ENCODE peak calls at places on chromosomes 13 and 19, in six cellular contexts. U, X, Z, B, R and T are unnamed samples.
A peak's percentile ranks its signal among the peaks of the same experiment; 100 is the strongest.

GRCh38 chr19:55362990-55363716 is at the start of gene GARIN5B:
- DNase-seq in U (no peak), X (no peak), Z (no peak), B (no peak), R (no peak), T (no peak)

GRCh38 chr13:32446220-32446619 is 18.3 kb upstream of the N4BP2L1 start:
- DNase-seq in U (no peak), X (no peak), Z (no peak), B (no peak), R (no peak), T (no peak)

GRCh38 chr13:97202761-97203160 is 19.4 kb upstream of the MBNL2 start:
- DNase-seq in U (no peak), X (no peak), Z (no peak), B (no peak), R (no peak), T (no peak)

GRCh38 chr13:75417647-75418046 is 64.3 kb downstream of the TBC1D4 start:
- DNase-seq in U (no peak), X (no peak), Z (no peak), B (no peak), R (no peak), T (no peak)

GRCh38 chr13:76976929-76977328 is 15.0 kb upstream of the CLN5 start:
- DNase-seq in U (no peak), X (no peak), Z (no peak), B (no peak), R (no peak), T (no peak)

GRCh38 chr19:11453468-11454341 is 18.3 kb downstream of the PRKCSH start:
- DNase-seq in U (no peak), X (no peak), Z (no peak), B (no peak), R (no peak), T (no peak)

GRCh38 chr19:43354305-43354627 is 780 bp downstream of the CD177 start:
- DNase-seq in U (no peak), X (no peak), Z (peak; percentile 45), B (no peak), R (peak; percentile 16), T (peak; percentile 44)

GRCh38 chr19:45306522-45307027 is 16.1 kb downstream of the CKM start:
- DNase-seq in U (no peak), X (no peak), Z (no peak), B (peak; percentile 70), R (no peak), T (no peak)

GRCh38 chr13:51801631-51802099 is 2.3 kb downstream of the DHRS12 start:
- DNase-seq in U (peak; percentile 89), X (peak; percentile 81), Z (peak; percentile 93), B (peak; percentile 61), R (peak; percentile 84), T (peak; percentile 92)

GRCh38 chr19:55680339-55681130 is 5.5 kb downstream of the EPN1 start:
- DNase-seq in U (no peak), X (no peak), Z (no peak), B (no peak), R (peak; percentile 39), T (no peak)

DNA sequence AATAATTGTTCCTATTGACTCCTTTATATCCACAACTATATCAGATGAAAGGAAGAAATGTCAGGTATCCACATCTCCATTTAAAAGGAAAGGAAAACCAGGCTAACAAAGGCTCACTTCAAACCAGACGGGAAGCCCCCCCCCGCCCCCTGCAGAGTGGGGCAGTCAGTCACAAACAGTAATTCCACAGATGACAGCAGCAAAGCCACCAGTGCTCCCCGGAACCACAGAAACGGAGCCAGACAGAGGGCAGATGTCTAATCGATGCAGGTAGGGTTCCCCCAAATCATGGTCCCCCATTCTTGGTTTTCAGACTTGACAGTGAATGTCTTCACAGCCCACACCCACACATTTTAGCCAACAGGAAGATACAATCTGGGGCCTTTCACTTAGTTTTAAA is 100.8 kb downstream of the STK24 start:
- DNase-seq in U (no peak), X (no peak), Z (no peak), B (no peak), R (no peak), T (no peak)
- H3K4me1 ChIP-seq in U (peaks cover 30% of the 10 kb centered on the region), X (peaks cover 3% of the 10 kb centered on the region), Z (peaks cover 66% of the 10 kb centered on the region), B (peaks cover 38% of the 10 kb centered on the region), R (peaks cover 26% of the 10 kb centered on the region), T (no peaks in the 10 kb centered on the region)

GRCh38 chr13:81480634-81481033 is 1139.7 kb upstream of the SPRY2 start:
- DNase-seq in U (no peak), X (no peak), Z (no peak), B (no peak), R (no peak), T (no peak)
- TF ChIP-seq CTCF in U (no peak), X (no peak), Z (no peak), B (no peak), R (no peak), T (no peak)

DNA sequence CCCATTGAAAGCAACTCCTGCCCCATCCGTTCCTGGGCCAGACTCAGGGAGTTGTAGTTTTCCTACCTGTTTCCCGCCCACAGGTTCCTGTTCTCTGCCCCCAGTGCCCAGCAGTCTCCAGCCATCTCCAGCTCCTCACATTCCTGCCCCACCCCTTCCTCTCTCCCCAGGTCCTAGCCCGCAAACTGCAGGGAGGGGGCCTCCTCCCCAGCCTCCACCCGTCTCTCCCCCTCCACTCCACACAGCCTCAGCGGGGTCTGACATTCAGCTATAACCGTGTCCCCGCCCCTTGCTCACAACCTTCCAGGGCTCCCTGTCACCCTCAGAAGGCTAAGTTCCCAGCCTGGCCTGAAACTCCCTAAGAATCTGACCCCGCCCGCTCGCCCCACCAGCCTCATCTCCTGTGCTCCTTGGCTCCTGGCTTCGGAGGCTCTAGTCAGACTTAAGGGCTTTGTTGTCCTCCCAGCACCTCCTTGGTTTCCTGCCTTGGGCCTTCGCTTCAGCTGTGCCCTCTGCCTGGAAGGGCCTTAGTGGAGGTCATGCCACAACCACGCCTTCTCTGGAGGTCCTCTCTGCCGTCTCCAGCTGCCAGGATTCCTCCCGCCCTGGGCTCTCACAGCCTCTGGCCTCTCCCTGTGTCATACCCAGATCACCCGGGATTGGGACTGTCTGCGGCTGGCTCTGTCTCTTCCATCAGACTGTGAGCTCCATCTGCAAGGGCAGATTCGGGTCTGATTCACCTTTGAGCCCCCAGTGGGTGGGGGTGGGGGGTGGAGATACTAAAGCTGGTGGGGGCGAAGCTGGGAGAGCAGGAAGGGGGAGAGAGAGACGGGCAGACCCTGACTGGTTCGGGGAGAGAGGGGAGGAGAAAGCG is 5.1 kb upstream of the SPACA6 start:
- DNase-seq in U (no peak), X (peak; percentile 66), Z (no peak), B (peak; percentile 54), R (peak; percentile 59), T (peak; percentile 88)
- TF ChIP-seq POLR2A in U (no peak), X (peak; percentile 37), Z (no peak), B (no peak), R (no peak), T (no peak)

GRCh38 chr19:12785431-12786011 is 5.8 kb upstream of the JUNB start:
- DNase-seq in U (peak; percentile 77), X (no peak), Z (no peak), B (no peak), R (peak; percentile 23), T (no peak)

GRCh38 chr19:12784871-12785430 is 6.3 kb upstream of the JUNB start:
- DNase-seq in U (no peak), X (no peak), Z (no peak), B (no peak), R (no peak), T (no peak)

GRCh38 chr19:12783226-12783848 is 7.9 kb upstream of the JUNB start:
- DNase-seq in U (no peak), X (no peak), Z (no peak), B (no peak), R (no peak), T (no peak)

GRCh38 chr19:12783849-12784393 is 7.4 kb upstream of the JUNB start:
- DNase-seq in U (peak; percentile 75), X (peak; percentile 82), Z (peak; percentile 67), B (peak; percentile 40), R (peak; percentile 30), T (no peak)

GRCh38 chr19:12784394-12784870 is 6.9 kb upstream of the JUNB start:
- DNase-seq in U (no peak), X (no peak), Z (no peak), B (no peak), R (no peak), T (no peak)
- H3K4me1 ChIP-seq in U (peaks cover 72% of the 10 kb centered on the region), X (peaks cover 7% of the 10 kb centered on the region), Z (peaks cover 36% of the 10 kb centered on the region), B (peaks cover 43% of the 10 kb centered on the region), R (peaks cover 66% of the 10 kb centered on the region), T (no peaks in the 10 kb centered on the region)

GRCh38 chr19:53809518-53810186 is 14.5 kb downstream of the NLRP12 start:
- DNase-seq in U (no peak), X (no peak), Z (no peak), B (no peak), R (no peak), T (no peak)
- TF ChIP-seq CTCF in U (no peak), X (peak; percentile 13), Z (no peak), B (no peak), R (no peak), T (no peak)

GRCh38 chr19:12737666-12738351 is 512 bp downstream of the GET3 start:
- DNase-seq in U (no peak), X (no peak), Z (no peak), B (no peak), R (no peak), T (no peak)

GRCh38 chr19:12731337-12731736 is 3.1 kb downstream of the TRIR start:
- DNase-seq in U (no peak), X (no peak), Z (no peak), B (no peak), R (no peak), T (no peak)

GRCh38 chr19:12733369-12733896 is 1.1 kb downstream of the TRIR start:
- DNase-seq in U (no peak), X (no peak), Z (peak; percentile 84), B (no peak), R (peak; percentile 36), T (no peak)

GRCh38 chr19:12733907-12734214 is 623 bp downstream of the TRIR start:
- DNase-seq in U (no peak), X (no peak), Z (no peak), B (no peak), R (no peak), T (no peak)

GRCh38 chr19:12736854-12737665 is at the start of gene GET3:
- DNase-seq in U (peak; percentile 93), X (peak; percentile 94), Z (peak; percentile 96), B (peak; percentile 95), R (peak; percentile 98), T (peak; percentile 98)
- TF ChIP-seq POLR2A in U (peak; percentile 38), X (peak; percentile 38), Z (peak; percentile 36), B (no peak), R (no peak), T (peak; percentile 44)

DNA sequence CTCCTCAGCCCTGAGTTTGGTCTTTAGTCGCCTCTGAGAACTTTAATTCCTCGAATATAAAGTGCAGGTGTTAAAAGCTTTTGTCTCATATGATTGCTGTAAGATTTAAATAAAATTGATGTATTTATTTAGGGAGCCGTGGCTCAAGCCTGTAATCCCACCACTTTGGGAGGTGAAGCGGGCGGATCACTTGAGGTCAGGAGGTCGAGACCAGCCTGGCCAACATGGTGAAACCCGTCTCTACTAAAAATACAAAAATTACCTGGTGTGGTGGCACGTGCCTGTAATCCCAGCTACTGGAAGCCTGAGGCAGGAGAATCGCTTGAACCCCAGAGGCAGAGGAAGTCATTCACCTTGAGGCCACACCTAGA is 559 bp upstream of the SLC1A5 start:
- DNase-seq in U (no peak), X (no peak), Z (no peak), B (no peak), R (no peak), T (no peak)
- H3K4me1 ChIP-seq in U (peaks cover 31% of the 10 kb centered on the region), X (no peaks in the 10 kb centered on the region), Z (peaks cover 14% of the 10 kb centered on the region), B (peaks cover 13% of the 10 kb centered on the region), R (peaks cover 30% of the 10 kb centered on the region), T (peaks cover 36% of the 10 kb centered on the region)